ENCODE peak calls at places on chromosome 18, in six cellular contexts. R, K, B, F, E and U are unnamed samples.

GRCh38 chr18:57956495-57956894 is 87.5 kb upstream of the NEDD4L start:
- DNase-seq in R (no peak), K (no peak), B (no peak), F (no peak), E (no peak), U (no peak)

GRCh38 chr18:9648431-9649163 is 34.2 kb upstream of the PPP4R1 start:
- DNase-seq in R (no peak), K (no peak), B (no peak), F (no peak), E (no peak), U (no peak)

GRCh38 chr18:69257861-69258458 is 142.7 kb upstream of the DOK6 start:
- DNase-seq in R (no peak), K (peak; percentile 69), B (peak; percentile 80), F (peak; percentile 93), E (no peak), U (no peak)

GRCh38 chr18:6781846-6782245 is 52.3 kb downstream of the ARHGAP28 start:
- DNase-seq in R (no peak), K (peak; percentile 65), B (peak; percentile 18), F (peak; percentile 65), E (no peak), U (no peak)

GRCh38 chr18:8762968-8763367 is 57.6 kb downstream of the MTCL1 start:
- DNase-seq in R (no peak), K (no peak), B (no peak), F (no peak), E (no peak), U (no peak)

GRCh38 chr18:63144748-63145147 is 174.8 kb downstream of the BCL2 start:
- DNase-seq in R (no peak), K (no peak), B (no peak), F (peak; percentile 13), E (no peak), U (no peak)

GRCh38 chr18:567119-567518 is 13.1 kb upstream of the CETN1 start:
- DNase-seq in R (no peak), K (no peak), B (no peak), F (peak; percentile 6), E (no peak), U (no peak)

GRCh38 chr18:59660976-59661743 is 36.1 kb downstream of the CCBE1 start:
- DNase-seq in R (no peak), K (peak; percentile 69), B (peak; percentile 42), F (peak; percentile 88), E (no peak), U (no peak)

GRCh38 chr18:78725426-78725825 is 254.2 kb upstream of the SALL3 start:
- DNase-seq in R (peak; percentile 18), K (no peak), B (no peak), F (no peak), E (no peak), U (no peak)

GRCh38 chr18:48295586-48296311 is 113.4 kb downstream of the ZBTB7C start:
- DNase-seq in R (no peak), K (no peak), B (no peak), F (peak; percentile 34), E (no peak), U (no peak)

GRCh38 chr18:8699948-8700347 is 5.4 kb upstream of the MTCL1 start:
- DNase-seq in R (no peak), K (peak; percentile 27), B (no peak), F (peak; percentile 30), E (no peak), U (no peak)

GRCh38 chr18:61530681-61531080 is 197.5 kb downstream of the CDH20 start:
- DNase-seq in R (no peak), K (no peak), B (no peak), F (no peak), E (no peak), U (no peak)

GRCh38 chr18:75475228-75475627 is 47.7 kb upstream of the SMIM21 start:
- DNase-seq in R (no peak), K (peak; percentile 94), B (peak; percentile 87), F (peak; percentile 88), E (no peak), U (no peak)

GRCh38 chr18:54075681-54076080 is 148.8 kb downstream of the MBD2 start:
- DNase-seq in R (no peak), K (no peak), B (no peak), F (no peak), E (no peak), U (no peak)

GRCh38 chr18:24878289-24878688 is 417.9 kb downstream of the HRH4 start:
- DNase-seq in R (no peak), K (peak; percentile 64), B (peak; percentile 49), F (peak; percentile 67), E (peak; percentile 47), U (no peak)

GRCh38 chr18:12855886-12856285 is 28.2 kb downstream of the PTPN2 start:
- DNase-seq in R (no peak), K (no peak), B (no peak), F (no peak), E (no peak), U (no peak)

GRCh38 chr18:62860062-62860461 is 144.7 kb downstream of the PHLPP1 start:
- DNase-seq in R (no peak), K (no peak), B (no peak), F (no peak), E (no peak), U (no peak)

GRCh38 chr18:44909191-44909719 is 228.6 kb downstream of the SETBP1 start:
- DNase-seq in R (no peak), K (no peak), B (no peak), F (peak; percentile 23), E (no peak), U (no peak)

GRCh38 chr18:62289047-62289446 is 36.1 kb upstream of the TNFRSF11A start:
- DNase-seq in R (no peak), K (no peak), B (no peak), F (no peak), E (no peak), U (no peak)

GRCh38 chr18:79118797-79119196 is 49.6 kb downstream of the ATP9B start:
- DNase-seq in R (no peak), K (no peak), B (no peak), F (peak; percentile 65), E (no peak), U (no peak)

GRCh38 chr18:74353169-74353775 is 37.6 kb downstream of the C18orf63 start:
- DNase-seq in R (peak; percentile 69), K (peak; percentile 74), B (peak; percentile 62), F (peak; percentile 87), E (peak; percentile 88), U (peak; percentile 8)

GRCh38 chr18:53534695-53535094 is 689.8 kb downstream of the MBD2 start:
- DNase-seq in R (no peak), K (no peak), B (no peak), F (peak; percentile 10), E (peak; percentile 82), U (no peak)

GRCh38 chr18:40529478-40529877 is 1425.6 kb upstream of the PIK3C3 start:
- DNase-seq in R (no peak), K (peak; percentile 16), B (no peak), F (peak; percentile 43), E (no peak), U (no peak)

GRCh38 chr18:61531182-61531581 is 198.0 kb downstream of the CDH20 start:
- DNase-seq in R (no peak), K (no peak), B (no peak), F (peak; percentile 22), E (peak; percentile 75), U (no peak)

GRCh38 chr18:49677762-49678398 is 116.0 kb downstream of the LIPG start:
- DNase-seq in R (no peak), K (no peak), B (no peak), F (no peak), E (no peak), U (no peak)

GRCh38 chr18:76493213-76494107 is 1.6 kb downstream of the ZNF516 start:
- DNase-seq in R (no peak), K (peak; percentile 72), B (no peak), F (peak; percentile 50), E (peak; percentile 72), U (peak; percentile 60)

GRCh38 chr18:33579147-33579867 is 1.3 kb downstream of the ASXL3 start:
- DNase-seq in R (no peak), K (no peak), B (no peak), F (no peak), E (peak; percentile 8), U (no peak)

GRCh38 chr18:55317832-55318231 is 270.2 kb downstream of the TCF4 start:
- DNase-seq in R (no peak), K (no peak), B (no peak), F (no peak), E (no peak), U (no peak)

GRCh38 chr18:7158201-7158600 is 40.6 kb upstream of the LAMA1 start:
- DNase-seq in R (no peak), K (peak; percentile 79), B (no peak), F (peak; percentile 87), E (no peak), U (no peak)

GRCh38 chr18:41576643-41577042 is 378.4 kb upstream of the PIK3C3 start:
- DNase-seq in R (no peak), K (no peak), B (no peak), F (no peak), E (no peak), U (no peak)

GRCh38 chr18:76953186-76953982 is 131.0 kb downstream of the ZNF236 start:
- DNase-seq in R (peak; percentile 96), K (peak; percentile 7), B (no peak), F (peak; percentile 63), E (no peak), U (no peak)

GRCh38 chr18:36589857-36590543 is 238.8 kb downstream of the TPGS2 start:
- DNase-seq in R (no peak), K (peak; percentile 37), B (no peak), F (no peak), E (no peak), U (no peak)

GRCh38 chr18:58337688-58338087 is 291.2 kb downstream of the ALPK2 start:
- DNase-seq in R (no peak), K (no peak), B (no peak), F (peak; percentile 36), E (no peak), U (no peak)